ENCODE peak calls at places on chromosomes 12 and 14, in nine cellular contexts. One of them, this sample, is unnamed.

GRCh38 chr12:95173392-95174251 is 43.6 kb downstream of the FGD6 start:
- DNase-seq in K562: peak
- DNase-seq in hepatocyte: peak
- DNase-seq in neuronal stem cell: no peak
- DNase-seq in pancreas: peak
- DNase-seq in AG04450: peak
- DNase-seq in heart right ventricle: peak
- DNase-seq in AG10803: peak
- DNase-seq in uterus: peak
- DNase-seq in this sample: peak

GRCh38 chr14:70641548-70642312 is at the start of gene TTC9:
- DNase-seq in K562: peak
- DNase-seq in hepatocyte: peak
- DNase-seq in neuronal stem cell: peak
- DNase-seq in pancreas: peak
- DNase-seq in AG04450: no peak
- DNase-seq in heart right ventricle: no peak
- DNase-seq in AG10803: no peak
- DNase-seq in uterus: no peak
- DNase-seq in this sample: peak

GRCh38 chr14:83473416-83473815 is 1939.8 kb upstream of the SEL1L start:
- DNase-seq in K562: no peak
- DNase-seq in hepatocyte: no peak
- DNase-seq in neuronal stem cell: no peak
- DNase-seq in pancreas: no peak
- DNase-seq in AG04450: no peak
- DNase-seq in heart right ventricle: no peak
- DNase-seq in AG10803: peak
- DNase-seq in uterus: no peak
- DNase-seq in this sample: no peak

GRCh38 chr12:65565601-65566560 is 258.4 kb upstream of the HMGA2 start:
- DNase-seq in K562: peak
- DNase-seq in hepatocyte: peak
- DNase-seq in neuronal stem cell: no peak
- DNase-seq in pancreas: no peak
- DNase-seq in AG04450: peak
- DNase-seq in heart right ventricle: no peak
- DNase-seq in AG10803: peak
- DNase-seq in uterus: no peak
- DNase-seq in this sample: peak

GRCh38 chr14:104879201-104879982 is 14.3 kb downstream of the CEP170B start:
- DNase-seq in K562: no peak
- DNase-seq in hepatocyte: no peak
- DNase-seq in neuronal stem cell: no peak
- DNase-seq in pancreas: no peak
- DNase-seq in AG04450: no peak
- DNase-seq in heart right ventricle: no peak
- DNase-seq in AG10803: no peak
- DNase-seq in uterus: no peak
- DNase-seq in this sample: no peak

GRCh38 chr12:10722502-10722904 is 620 bp downstream of the YBX3 start:
- DNase-seq in K562: peak
- DNase-seq in hepatocyte: peak
- DNase-seq in neuronal stem cell: peak
- DNase-seq in pancreas: peak
- DNase-seq in AG04450: peak
- DNase-seq in heart right ventricle: peak
- DNase-seq in AG10803: peak
- DNase-seq in uterus: peak
- DNase-seq in this sample: peak

GRCh38 chr12:45273717-45274271 is 57.9 kb downstream of the ANO6 start:
- DNase-seq in K562: peak
- DNase-seq in hepatocyte: peak
- DNase-seq in neuronal stem cell: no peak
- DNase-seq in pancreas: no peak
- DNase-seq in AG04450: peak
- DNase-seq in heart right ventricle: peak
- DNase-seq in AG10803: peak
- DNase-seq in uterus: peak
- DNase-seq in this sample: peak

GRCh38 chr12:112112423-112113132 is 4.0 kb upstream of the NAA25 start:
- DNase-seq in K562: no peak
- DNase-seq in hepatocyte: no peak
- DNase-seq in neuronal stem cell: no peak
- DNase-seq in pancreas: no peak
- DNase-seq in AG04450: no peak
- DNase-seq in heart right ventricle: no peak
- DNase-seq in AG10803: no peak
- DNase-seq in uterus: no peak
- DNase-seq in this sample: no peak

GRCh38 chr12:32896438-32897275 is at the start of gene PKP2:
- DNase-seq in K562: peak
- DNase-seq in hepatocyte: peak
- DNase-seq in neuronal stem cell: peak
- DNase-seq in pancreas: peak
- DNase-seq in AG04450: no peak
- DNase-seq in heart right ventricle: peak
- DNase-seq in AG10803: no peak
- DNase-seq in uterus: peak
- DNase-seq in this sample: peak

GRCh38 chr12:80230068-80230467 is 130.7 kb downstream of the OTOGL start:
- DNase-seq in K562: no peak
- DNase-seq in hepatocyte: no peak
- DNase-seq in neuronal stem cell: peak
- DNase-seq in pancreas: no peak
- DNase-seq in AG04450: no peak
- DNase-seq in heart right ventricle: peak
- DNase-seq in AG10803: no peak
- DNase-seq in uterus: no peak
- DNase-seq in this sample: peak

GRCh38 chr14:91377700-91378652 is 39.6 kb downstream of the CCDC88C start:
- DNase-seq in K562: no peak
- DNase-seq in hepatocyte: no peak
- DNase-seq in neuronal stem cell: no peak
- DNase-seq in pancreas: no peak
- DNase-seq in AG04450: no peak
- DNase-seq in heart right ventricle: no peak
- DNase-seq in AG10803: peak
- DNase-seq in uterus: no peak
- DNase-seq in this sample: no peak

GRCh38 chr14:62662811-62663477 is 382.3 kb downstream of the KCNH5 start:
- DNase-seq in K562: no peak
- DNase-seq in hepatocyte: peak
- DNase-seq in neuronal stem cell: no peak
- DNase-seq in pancreas: no peak
- DNase-seq in AG04450: no peak
- DNase-seq in heart right ventricle: no peak
- DNase-seq in AG10803: no peak
- DNase-seq in uterus: no peak
- DNase-seq in this sample: peak

GRCh38 chr12:18224745-18225144 is 36.6 kb upstream of the PIK3C2G start:
- DNase-seq in K562: no peak
- DNase-seq in hepatocyte: peak
- DNase-seq in neuronal stem cell: peak
- DNase-seq in pancreas: no peak
- DNase-seq in AG04450: no peak
- DNase-seq in heart right ventricle: no peak
- DNase-seq in AG10803: peak
- DNase-seq in uterus: no peak
- DNase-seq in this sample: peak

GRCh38 chr14:33657478-33657877 is 293.4 kb downstream of the EGLN3 start:
- DNase-seq in K562: no peak
- DNase-seq in hepatocyte: no peak
- DNase-seq in neuronal stem cell: no peak
- DNase-seq in pancreas: no peak
- DNase-seq in AG04450: no peak
- DNase-seq in heart right ventricle: no peak
- DNase-seq in AG10803: no peak
- DNase-seq in uterus: no peak
- DNase-seq in this sample: no peak

GRCh38 chr14:89037065-89037464 is 212.6 kb downstream of the TTC8 start:
- DNase-seq in K562: no peak
- DNase-seq in hepatocyte: no peak
- DNase-seq in neuronal stem cell: no peak
- DNase-seq in pancreas: no peak
- DNase-seq in AG04450: no peak
- DNase-seq in heart right ventricle: no peak
- DNase-seq in AG10803: no peak
- DNase-seq in uterus: no peak
- DNase-seq in this sample: no peak

DNA sequence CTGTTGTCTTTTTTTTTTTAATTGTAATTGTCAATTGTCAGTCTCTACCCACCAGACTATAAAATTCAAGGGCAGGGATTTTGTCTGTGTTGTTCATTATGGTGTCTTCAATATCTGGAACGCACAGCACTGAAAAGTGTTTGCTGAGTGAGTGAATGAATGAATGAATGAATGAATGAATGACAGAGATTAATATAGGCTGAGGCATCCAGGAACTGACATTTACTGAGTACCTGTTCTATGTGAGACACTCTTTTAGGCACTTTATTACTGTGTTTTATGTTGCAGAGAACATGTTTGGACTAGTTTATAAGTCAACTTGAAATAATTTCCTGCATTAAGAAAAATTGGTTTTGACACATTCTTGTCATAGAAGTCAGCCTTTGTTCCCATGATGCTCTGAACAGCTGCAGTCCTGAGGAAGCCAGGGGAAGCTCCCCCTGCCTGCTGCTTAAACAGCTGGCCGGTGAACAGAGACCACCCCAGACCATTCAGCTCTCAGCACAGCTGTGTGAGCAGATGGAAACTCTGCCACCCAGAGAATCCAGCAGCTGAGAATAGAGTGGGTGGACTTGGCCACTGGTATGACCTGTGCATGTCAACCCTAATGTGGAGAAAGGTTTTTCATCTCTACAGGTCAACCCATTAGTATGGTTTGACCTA is 160.7 kb upstream of the CCND2 start:
- DNase-seq in K562: no peak
- DNase-seq in hepatocyte: no peak
- DNase-seq in neuronal stem cell: no peak
- DNase-seq in pancreas: no peak
- DNase-seq in AG04450: no peak
- DNase-seq in heart right ventricle: no peak
- DNase-seq in AG10803: no peak
- DNase-seq in uterus: no peak
- DNase-seq in this sample: no peak
- H3K4me3 ChIP-seq in K562: no peak
- H3K4me3 ChIP-seq in hepatocyte: no peak
- H3K4me3 ChIP-seq in neuronal stem cell: no peak
- H3K4me3 ChIP-seq in pancreas: no peak
- H3K4me3 ChIP-seq in AG04450: no peak
- H3K4me3 ChIP-seq in heart right ventricle: no peak
- H3K4me3 ChIP-seq in AG10803: no peak
- H3K4me3 ChIP-seq in uterus: no peak
- H3K4me3 ChIP-seq in this sample: no peak

GRCh38 chr12:100165356-100165755 is 22.7 kb upstream of the BLTP3B start:
- DNase-seq in K562: no peak
- DNase-seq in hepatocyte: no peak
- DNase-seq in neuronal stem cell: no peak
- DNase-seq in pancreas: no peak
- DNase-seq in AG04450: no peak
- DNase-seq in heart right ventricle: no peak
- DNase-seq in AG10803: no peak
- DNase-seq in uterus: no peak
- DNase-seq in this sample: no peak

GRCh38 chr12:100159391-100160104 is 16.9 kb upstream of the BLTP3B start:
- DNase-seq in K562: no peak
- DNase-seq in hepatocyte: no peak
- DNase-seq in neuronal stem cell: no peak
- DNase-seq in pancreas: no peak
- DNase-seq in AG04450: no peak
- DNase-seq in heart right ventricle: no peak
- DNase-seq in AG10803: no peak
- DNase-seq in uterus: no peak
- DNase-seq in this sample: no peak

GRCh38 chr12:100166232-100166631 is 23.6 kb upstream of the BLTP3B start:
- DNase-seq in K562: no peak
- DNase-seq in hepatocyte: no peak
- DNase-seq in neuronal stem cell: no peak
- DNase-seq in pancreas: no peak
- DNase-seq in AG04450: no peak
- DNase-seq in heart right ventricle: no peak
- DNase-seq in AG10803: no peak
- DNase-seq in uterus: no peak
- DNase-seq in this sample: no peak

GRCh38 chr12:100164153-100164704 is 21.6 kb upstream of the BLTP3B start:
- DNase-seq in K562: no peak
- DNase-seq in hepatocyte: no peak
- DNase-seq in neuronal stem cell: no peak
- DNase-seq in pancreas: no peak
- DNase-seq in AG04450: no peak
- DNase-seq in heart right ventricle: no peak
- DNase-seq in AG10803: no peak
- DNase-seq in uterus: no peak
- DNase-seq in this sample: no peak

GRCh38 chr12:100163416-100164152 is 20.9 kb upstream of the BLTP3B start:
- DNase-seq in K562: peak
- DNase-seq in hepatocyte: peak
- DNase-seq in neuronal stem cell: peak
- DNase-seq in pancreas: peak
- DNase-seq in AG04450: no peak
- DNase-seq in heart right ventricle: peak
- DNase-seq in AG10803: peak
- DNase-seq in uterus: peak
- DNase-seq in this sample: peak
- H3K4me3 ChIP-seq in K562: no peak
- H3K4me3 ChIP-seq in hepatocyte: peak
- H3K4me3 ChIP-seq in neuronal stem cell: peak
- H3K4me3 ChIP-seq in pancreas: peak
- H3K4me3 ChIP-seq in AG04450: peak
- H3K4me3 ChIP-seq in heart right ventricle: peak
- H3K4me3 ChIP-seq in AG10803: peak
- H3K4me3 ChIP-seq in uterus: no peak
- H3K4me3 ChIP-seq in this sample: peak

GRCh38 chr14:94713115-94713514 is 56.8 kb downstream of the GSC start:
- DNase-seq in K562: no peak
- DNase-seq in hepatocyte: no peak
- DNase-seq in neuronal stem cell: no peak
- DNase-seq in pancreas: no peak
- DNase-seq in AG04450: no peak
- DNase-seq in heart right ventricle: no peak
- DNase-seq in AG10803: no peak
- DNase-seq in uterus: no peak
- DNase-seq in this sample: peak
- H3K4me3 ChIP-seq in K562: no peak
- H3K4me3 ChIP-seq in hepatocyte: no peak
- H3K4me3 ChIP-seq in neuronal stem cell: no peak
- H3K4me3 ChIP-seq in pancreas: no peak
- H3K4me3 ChIP-seq in AG04450: no peak
- H3K4me3 ChIP-seq in heart right ventricle: no peak
- H3K4me3 ChIP-seq in AG10803: no peak
- H3K4me3 ChIP-seq in uterus: no peak
- H3K4me3 ChIP-seq in this sample: no peak

DNA sequence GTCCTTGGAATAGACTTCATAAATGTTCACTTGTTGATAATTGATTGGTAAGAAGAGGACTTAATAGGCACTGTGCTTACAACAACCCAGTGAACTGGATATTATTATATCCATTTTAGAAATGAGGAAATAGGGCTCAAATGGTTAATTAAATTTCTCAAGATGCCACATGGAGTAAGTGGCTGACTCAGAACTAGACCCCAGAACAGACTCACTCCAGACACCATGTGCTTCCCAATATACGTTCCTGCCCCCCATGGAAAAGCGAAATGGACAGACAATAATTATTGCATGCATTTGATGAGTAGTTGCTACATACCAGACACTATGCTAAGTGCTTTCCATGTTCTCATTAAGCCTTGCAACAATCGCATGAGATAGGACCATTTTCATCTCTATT is 895 bp upstream of the ANKS1B start:
- DNase-seq in K562: no peak
- DNase-seq in hepatocyte: no peak
- DNase-seq in neuronal stem cell: no peak
- DNase-seq in pancreas: no peak
- DNase-seq in AG04450: no peak
- DNase-seq in heart right ventricle: no peak
- DNase-seq in AG10803: no peak
- DNase-seq in uterus: no peak
- DNase-seq in this sample: no peak
- H3K4me3 ChIP-seq in K562: no peak
- H3K4me3 ChIP-seq in hepatocyte: peak
- H3K4me3 ChIP-seq in neuronal stem cell: peak
- H3K4me3 ChIP-seq in pancreas: peak
- H3K4me3 ChIP-seq in AG04450: peak
- H3K4me3 ChIP-seq in heart right ventricle: peak
- H3K4me3 ChIP-seq in AG10803: peak
- H3K4me3 ChIP-seq in uterus: no peak
- H3K4me3 ChIP-seq in this sample: peak

This sample was measured in cardiac muscle cell.